ENCODE peak calls at places on chromosomes 2 and 18, in five cellular contexts. K is AG09309, Q is progenitor cell of endocrine pancreas, X is memory B cell, Z is mesenchymal stem cell. L is an unnamed sample.

GRCh38 chr2:33365264-33365663 is 111.2 kb upstream of the RASGRP3 start:
- DNase-seq in X (no peak), Z (no peak), Q (no peak), K (no peak), L (no peak)

GRCh38 chr18:3741333-3741732 is 291.4 kb downstream of the TGIF1 start:
- DNase-seq in X (no peak), Z (no peak), K (no peak), Q (no peak), L (no peak)

GRCh38 chr18:6601241-6601640 is 128.3 kb upstream of the ARHGAP28 start:
- DNase-seq in Z (no peak), Q (no peak), K (no peak), X (no peak), L (no peak)

GRCh38 chr2:240787521-240788472 is 32.2 kb downstream of the KIF1A start:
- DNase-seq in X (no peak), K (no peak), Z (no peak), Q (no peak), L (no peak)

GRCh38 chr18:75638223-75638596 is 210.7 kb upstream of the SMIM21 start:
- DNase-seq in X (no peak), K (no peak), Q (no peak), Z (peak), L (no peak)

GRCh38 chr2:44083054-44083453 is 85.6 kb upstream of the PPM1B start:
- DNase-seq in Z (no peak), X (no peak), K (no peak), Q (no peak), L (no peak)

GRCh38 chr2:171210864-171211431 is 50.3 kb upstream of the TLK1 start:
- DNase-seq in Z (peak), K (no peak), Q (no peak), X (no peak), L (peak)

GRCh38 chr2:43714164-43714563 is 37.9 kb upstream of the C1GALT1C1L start:
- DNase-seq in Z (peak), X (no peak), K (peak), Q (no peak), L (no peak)

GRCh38 chr18:45054595-45054994 is 373.9 kb downstream of the SETBP1 start:
- DNase-seq in Q (no peak), Z (no peak), K (no peak), X (no peak), L (no peak)

GRCh38 chr18:48886520-48887293 is 64.1 kb downstream of the SMAD7 start:
- DNase-seq in Z (no peak), Q (no peak), K (no peak), X (no peak), L (no peak)

GRCh38 chr18:54775686-54776085 is 52.6 kb upstream of the RAB27B start:
- DNase-seq in Z (peak), Q (no peak), K (peak), X (no peak), L (no peak)

GRCh38 chr2:239327536-239328305 is 73.1 kb downstream of the HDAC4 start:
- DNase-seq in Z (no peak), K (no peak), Q (no peak), X (no peak), L (no peak)

GRCh38 chr18:67302043-67302442 is 214.5 kb downstream of the DSEL start:
- DNase-seq in X (no peak), Z (peak), K (no peak), Q (no peak), L (no peak)

GRCh38 chr2:165778653-165779451 is 15.2 kb downstream of the GALNT3 start:
- DNase-seq in Q (no peak), K (no peak), Z (no peak), X (no peak), L (no peak)

GRCh38 chr18:22045221-22045918 is 124.0 kb upstream of the GATA6 start:
- DNase-seq in X (no peak), Z (no peak), K (no peak), Q (no peak), L (no peak)

GRCh38 chr2:46058140-46058539 is 239.1 kb upstream of the EPAS1 start:
- DNase-seq in K (no peak), X (no peak), Q (no peak), Z (no peak), L (no peak)

GRCh38 chr18:55096261-55097026 is 137.2 kb upstream of the CCDC68 start:
- DNase-seq in Z (peak), X (no peak), K (peak), Q (no peak), L (no peak)

GRCh38 chr2:205568620-205569019 is 113.7 kb upstream of the NRP2 start:
- DNase-seq in Q (no peak), K (no peak), Z (no peak), X (no peak), L (no peak)

GRCh38 chr2:31476511-31477171 is 62.1 kb upstream of the XDH start:
- DNase-seq in Q (no peak), Z (no peak), K (peak), X (no peak), L (no peak)

GRCh38 chr18:45255142-45255890 is 360.0 kb upstream of the SLC14A2 start:
- DNase-seq in X (no peak), Z (peak), Q (no peak), K (peak), L (no peak)

GRCh38 chr2:135817466-135817865 is 19.5 kb downstream of the LCT start:
- DNase-seq in X (no peak), Q (no peak), K (no peak), Z (no peak), L (no peak)

GRCh38 chr2:189763908-189764661 is 1.5 kb upstream of the OSGEPL1 start:
- DNase-seq in X (no peak), K (no peak), Z (peak), Q (no peak), L (no peak)

GRCh38 chr18:6010284-6010683 is 115.0 kb upstream of the TMEM200C start:
- DNase-seq in Q (no peak), X (no peak), K (no peak), Z (no peak), L (no peak)

GRCh38 chr2:174004900-174005605 is 39.9 kb upstream of the SP3 start:
- DNase-seq in X (no peak), Q (no peak), K (no peak), Z (peak), L (no peak)

GRCh38 chr2:101613073-101613704 is 84.3 kb upstream of the MAP4K4 start:
- DNase-seq in X (no peak), K (no peak), Z (no peak), Q (no peak), L (no peak)

GRCh38 chr2:238045575-238045974 is 15.2 kb upstream of the SCLY start:
- DNase-seq in K (no peak), Z (no peak), Q (no peak), X (no peak), L (no peak)

GRCh38 chr18:28792404-28793103 is 615.6 kb upstream of the CDH2 start:
- DNase-seq in K (no peak), X (no peak), Z (no peak), Q (no peak), L (no peak)